ENCODE peak calls at places on chromosomes 1 and 21, in ten cellular contexts. G is T47D; L is lower lobe of right lung; Y is B cell; M is GM20000; B is stimulated activated CD4-positive, alpha-beta T cell treated with anti-CD3 and anti-CD28 coated beads, Interleukin-1b, Interleukin-23, amount 100 ng/mL, for 24 hours; R is activated CD4-positive, alpha-beta T cell treated with anti-CD3 and anti-CD28 coated beads, Interleukin-2, amount 10 ng/mL, durations not matched to agents 7 days and 5 days; Z is SHP77; S is naive B cell; O is stimulated activated CD8-positive, alpha-beta memory T cell treated with anti-CD3 and anti-CD28 coated beads, Interleukin-4, amount 100 ng/mL, for 1 hour. U is an unnamed sample.

GRCh38 chr21:18493420-18493819 is 89.8 kb upstream of the TMPRSS15 start:
- DNase-seq in G (no peak), L (no peak), Y (no peak), M (no peak), B (no peak), R (no peak), Z (no peak), S (no peak), O (no peak), U (peak)

GRCh38 chr1:236854602-236854978 is 59.5 kb downstream of the MTR start:
- DNase-seq in G (peak), L (no peak), Y (no peak), M (no peak), B (no peak), R (no peak), Z (no peak), S (no peak), O (no peak), U (peak)

GRCh38 chr21:42349420-42350075 is 1.2 kb downstream of the TFF2 start:
- DNase-seq in G (no peak), L (no peak), Y (no peak), M (no peak), B (no peak), R (no peak), Z (no peak), S (no peak), O (no peak), U (no peak)

GRCh38 chr1:68320349-68320748 is 88.0 kb upstream of the WLS start:
- DNase-seq in G (no peak), L (no peak), Y (no peak), M (no peak), B (no peak), R (no peak), Z (no peak), S (no peak), O (no peak), U (no peak)

GRCh38 chr1:34865573-34865972 is 6.0 kb upstream of the SMIM12 start:
- DNase-seq in G (no peak), L (no peak), Y (no peak), M (no peak), B (no peak), R (no peak), Z (no peak), S (no peak), O (no peak), U (no peak)

GRCh38 chr21:20790113-20790512 is 208.1 kb upstream of the NCAM2 start:
- DNase-seq in G (no peak), L (no peak), Y (no peak), M (no peak), B (no peak), R (no peak), Z (no peak), S (no peak), O (no peak), U (no peak)

GRCh38 chr21:45263534-45263933 is 24.2 kb downstream of the POFUT2 start:
- DNase-seq in G (no peak), L (no peak), Y (peak), M (no peak), B (no peak), R (no peak), Z (no peak), S (no peak), O (no peak), U (no peak)

GRCh38 chr1:176770066-176770465 is 307.1 kb downstream of the PAPPA2 start:
- DNase-seq in G (no peak), L (no peak), Y (no peak), M (no peak), B (no peak), R (no peak), Z (no peak), S (no peak), O (no peak), U (no peak)

GRCh38 chr1:153260473-153260979 is 1.0 kb downstream of the LORICRIN start:
- DNase-seq in G (no peak), L (no peak), Y (peak), M (peak), B (no peak), R (peak), Z (no peak), S (peak), O (no peak), U (peak)

GRCh38 chr1:110339427-110340206 is 440 bp downstream of the RBM15 start:
- DNase-seq in G (peak), L (peak), Y (peak), M (peak), B (peak), R (peak), Z (no peak), S (no peak), O (no peak), U (peak)

GRCh38 chr1:208158640-208159541 is 85.3 kb downstream of the PLXNA2 start:
- DNase-seq in G (no peak), L (no peak), Y (no peak), M (no peak), B (no peak), R (no peak), Z (no peak), S (no peak), O (no peak), U (no peak)

GRCh38 chr1:100075773-100076172 is 57.0 kb downstream of the SASS6 start:
- DNase-seq in G (no peak), L (no peak), Y (no peak), M (peak), B (no peak), R (no peak), Z (no peak), S (no peak), O (no peak), U (no peak)

GRCh38 chr21:31098576-31099005 is 60.3 kb upstream of the KRTAP19-8 start:
- DNase-seq in G (peak), L (peak), Y (peak), M (peak), B (peak), R (peak), Z (peak), S (peak), O (peak), U (peak)

GRCh38 chr21:16086936-16087335 is 357.2 kb downstream of the USP25 start:
- DNase-seq in G (no peak), L (no peak), Y (no peak), M (no peak), B (no peak), R (no peak), Z (no peak), S (no peak), O (no peak), U (no peak)

GRCh38 chr1:222618880-222619321 is 1.0 kb downstream of the MIA3 start:
- DNase-seq in G (peak), L (no peak), Y (no peak), M (peak), B (no peak), R (peak), Z (peak), S (no peak), O (no peak), U (peak)

GRCh38 chr1:59446257-59446901 is 149.5 kb downstream of the FGGY start:
- DNase-seq in G (no peak), L (no peak), Y (no peak), M (no peak), B (no peak), R (no peak), Z (no peak), S (no peak), O (no peak), U (peak)

GRCh38 chr1:171794085-171794484 is 12.6 kb downstream of the METTL13 start:
- DNase-seq in G (no peak), L (no peak), Y (no peak), M (no peak), B (no peak), R (peak), Z (no peak), S (no peak), O (no peak), U (peak)

GRCh38 chr1:167679714-167680113 is 42.1 kb upstream of the MPZL1 start:
- DNase-seq in G (no peak), L (no peak), Y (no peak), M (no peak), B (no peak), R (no peak), Z (no peak), S (no peak), O (no peak), U (no peak)

GRCh38 chr1:197725044-197725443 is 50.2 kb downstream of the DENND1B start:
- DNase-seq in G (peak), L (no peak), Y (no peak), M (no peak), B (no peak), R (no peak), Z (no peak), S (no peak), O (no peak), U (peak)

GRCh38 chr1:25566730-25567341 is 23.4 kb downstream of the LDLRAP1 start:
- DNase-seq in G (peak), L (peak), Y (peak), M (no peak), B (no peak), R (peak), Z (peak), S (no peak), O (no peak), U (peak)

GRCh38 chr1:34806396-34806795 is 13.6 kb downstream of the GJA4 start:
- DNase-seq in G (no peak), L (no peak), Y (no peak), M (no peak), B (no peak), R (no peak), Z (no peak), S (no peak), O (no peak), U (peak)

GRCh38 chr1:115192200-115192767 is 103.0 kb upstream of the TSPAN2 start:
- DNase-seq in G (no peak), L (no peak), Y (no peak), M (no peak), B (no peak), R (no peak), Z (no peak), S (no peak), O (no peak), U (no peak)

GRCh38 chr1:185463011-185463410 is 146.0 kb upstream of the IVNS1ABP start:
- DNase-seq in G (no peak), L (no peak), Y (no peak), M (no peak), B (no peak), R (no peak), Z (no peak), S (no peak), O (no peak), U (peak)

GRCh38 chr1:245686446-245687030 is 531.8 kb downstream of the KIF26B start:
- DNase-seq in G (no peak), L (peak), Y (no peak), M (no peak), B (no peak), R (no peak), Z (no peak), S (no peak), O (no peak), U (no peak)

GRCh38 chr1:245155186-245156040 is 628 bp downstream of the KIF26B start:
- DNase-seq in G (no peak), L (no peak), Y (peak), M (peak), B (no peak), R (no peak), Z (peak), S (peak), O (no peak), U (peak)

GRCh38 chr1:226663327-226663704 is 75.8 kb downstream of the ITPKB start:
- DNase-seq in G (no peak), L (no peak), Y (no peak), M (no peak), B (no peak), R (no peak), Z (no peak), S (no peak), O (no peak), U (peak)

GRCh38 chr1:8155528-8156186 is 129.5 kb upstream of the ERRFI1 start:
- DNase-seq in G (peak), L (peak), Y (no peak), M (no peak), B (no peak), R (no peak), Z (no peak), S (no peak), O (no peak), U (peak)

GRCh38 chr1:14115976-14116375 is 416.0 kb downstream of the PRDM2 start:
- DNase-seq in G (no peak), L (no peak), Y (no peak), M (no peak), B (no peak), R (no peak), Z (no peak), S (no peak), O (no peak), U (no peak)

GRCh38 chr1:200428482-200429205 is 18.8 kb upstream of the ZNF281 start:
- DNase-seq in G (no peak), L (no peak), Y (no peak), M (peak), B (no peak), R (no peak), Z (no peak), S (no peak), O (no peak), U (peak)

GRCh38 chr1:195376190-195376589 is 1232.0 kb downstream of the KCNT2 start:
- DNase-seq in G (peak), L (no peak), Y (no peak), M (no peak), B (no peak), R (no peak), Z (no peak), S (no peak), O (no peak), U (peak)

GRCh38 chr1:12773438-12773837 is at the start of gene PRAMEF12:
- DNase-seq in G (no peak), L (no peak), Y (no peak), M (no peak), B (no peak), R (no peak), Z (no peak), S (no peak), O (no peak), U (no peak)

GRCh38 chr1:30258471-30258870 is 464.9 kb downstream of the MATN1 start:
- DNase-seq in G (no peak), L (no peak), Y (no peak), M (no peak), B (no peak), R (no peak), Z (no peak), S (no peak), O (no peak), U (no peak)

GRCh38 chr1:53047737-53048344 is 14.2 kb upstream of the PODN start:
- DNase-seq in G (peak), L (no peak), Y (no peak), M (no peak), B (no peak), R (no peak), Z (no peak), S (no peak), O (no peak), U (peak)

GRCh38 chr1:47684518-47684917 is 246.7 kb downstream of the FOXD2 start:
- DNase-seq in G (no peak), L (no peak), Y (no peak), M (no peak), B (no peak), R (no peak), Z (no peak), S (no peak), O (no peak), U (no peak)

GRCh38 chr1:226549937-226550670 is 1.5 kb downstream of the STUM start:
- DNase-seq in G (no peak), L (no peak), Y (peak), M (peak), B (no peak), R (no peak), Z (no peak), S (peak), O (no peak), U (peak)

GRCh38 chr1:13828454-13829151 is 128.6 kb downstream of the PRDM2 start:
- DNase-seq in G (peak), L (peak), Y (peak), M (peak), B (no peak), R (peak), Z (no peak), S (no peak), O (no peak), U (peak)

GRCh38 chr1:196559314-196559713 is 48.9 kb downstream of the KCNT2 start:
- DNase-seq in G (no peak), L (no peak), Y (no peak), M (no peak), B (no peak), R (no peak), Z (no peak), S (no peak), O (no peak), U (no peak)

GRCh38 chr21:45423968-45424853 is 19.2 kb downstream of the COL18A1 start:
- DNase-seq in G (no peak), L (peak), Y (no peak), M (no peak), B (no peak), R (no peak), Z (no peak), S (no peak), O (no peak), U (no peak)

U was measured in bronchial epithelial cell.